ENCODE peak calls at places on chromosome 16, in six cellular contexts. W is esophagus muscularis mucosa, M is spleen, E is body of pancreas, G is upper lobe of left lung, K is tibial nerve. H is an unnamed sample.

GRCh38 chr16:59212492-59213024 is 478.4 kb upstream of the GOT2 start:
- DNase-seq in W (no peak), M (no peak), E (no peak), G (no peak), K (no peak), H (no peak)

GRCh38 chr16:80259289-80259805 is 281.4 kb upstream of the DYNLRB2 start:
- DNase-seq in W (no peak), M (no peak), E (no peak), G (no peak), K (no peak), H (no peak)

GRCh38 chr16:56657555-56658430 is at the start of gene MT1F:
- DNase-seq in W (no peak), M (peak; percentile 91), E (peak; percentile 98), G (peak; percentile 96), K (peak; percentile 49), H (peak; percentile 90)

GRCh38 chr16:47017636-47018035 is 44.2 kb upstream of the DNAJA2 start:
- DNase-seq in W (no peak), M (no peak), E (no peak), G (no peak), K (no peak), H (no peak)

GRCh38 chr16:30893082-30893743 is 664 bp downstream of the BCL7C start:
- DNase-seq in W (no peak), M (peak; percentile 88), E (peak; percentile 22), G (peak; percentile 21), K (no peak), H (no peak)

GRCh38 chr16:7372095-7372494 is 39.5 kb downstream of the RBFOX1 start:
- DNase-seq in W (no peak), M (no peak), E (no peak), G (no peak), K (no peak), H (no peak)

GRCh38 chr16:81601008-81601428 is 156.4 kb downstream of the CMIP start:
- DNase-seq in W (no peak), M (no peak), E (no peak), G (no peak), K (no peak), H (no peak)

GRCh38 chr16:54931041-54931756 is 534 bp downstream of the IRX5 start:
- DNase-seq in W (peak; percentile 75), M (no peak), E (peak; percentile 31), G (no peak), K (no peak), H (no peak)

GRCh38 chr16:77213542-77214108 is 14.4 kb downstream of the SYCE1L start:
- DNase-seq in W (no peak), M (peak; percentile 81), E (peak; percentile 20), G (no peak), K (no peak), H (no peak)
- H3K4me3 ChIP-seq in W (no peak overlapping the region), M (no peak overlapping the region), E (no peak overlapping the region), G (no peak overlapping the region), K (no peak overlapping the region), H (no peak overlapping the region)

GRCh38 chr16:2771496-2772402 is 5.3 kb downstream of the ELOB start:
- DNase-seq in W (no peak), M (peak; percentile 68), E (no peak), G (no peak), K (no peak), H (no peak)
- TF ChIP-seq POLR2A in W (no peak), M (no peak), E (no peak), G (no peak), K (no peak), H (no peak)

GRCh38 chr16:57669476-57670162 is 1.5 kb downstream of the ADGRG3 start:
- DNase-seq in W (no peak), M (peak; percentile 78), E (peak; percentile 19), G (no peak), K (no peak), H (peak; percentile 48)
- H3K4me3 ChIP-seq in W (no peak overlapping the region), M (peak overlapping the region; percentile 32), E (no peak overlapping the region), G (no peak overlapping the region), K (no peak overlapping the region), H (no peak overlapping the region)

GRCh38 chr16:67537270-67537635 is 8.6 kb downstream of the RIPOR1 start:
- DNase-seq in W (no peak), M (peak; percentile 94), E (peak; percentile 65), G (peak; percentile 76), K (no peak), H (peak; percentile 86)
- TF ChIP-seq POLR2A in W (no peak), M (peak; percentile 67), E (no peak), G (no peak), K (peak; percentile 55), H (peak; percentile 54)

GRCh38 chr16:51268237-51268636 is 117.2 kb upstream of the SALL1 start:
- DNase-seq in W (no peak), M (no peak), E (no peak), G (no peak), K (no peak), H (no peak)

GRCh38 chr16:51271156-51271555 is 120.1 kb upstream of the SALL1 start:
- DNase-seq in W (no peak), M (no peak), E (no peak), G (no peak), K (no peak), H (no peak)

GRCh38 chr16:51262428-51262827 is 111.4 kb upstream of the SALL1 start:
- DNase-seq in W (no peak), M (no peak), E (no peak), G (no peak), K (no peak), H (no peak)

GRCh38 chr16:51261919-51262318 is 110.8 kb upstream of the SALL1 start:
- DNase-seq in W (no peak), M (no peak), E (no peak), G (no peak), K (no peak), H (no peak)

GRCh38 chr16:51267676-51268075 is 116.6 kb upstream of the SALL1 start:
- DNase-seq in W (no peak), M (no peak), E (no peak), G (no peak), K (no peak), H (no peak)
- H3K4me3 ChIP-seq in W (no peak overlapping the region), M (no peak overlapping the region), E (no peak overlapping the region), G (no peak overlapping the region), K (no peak overlapping the region), H (no peak overlapping the region)

DNA sequence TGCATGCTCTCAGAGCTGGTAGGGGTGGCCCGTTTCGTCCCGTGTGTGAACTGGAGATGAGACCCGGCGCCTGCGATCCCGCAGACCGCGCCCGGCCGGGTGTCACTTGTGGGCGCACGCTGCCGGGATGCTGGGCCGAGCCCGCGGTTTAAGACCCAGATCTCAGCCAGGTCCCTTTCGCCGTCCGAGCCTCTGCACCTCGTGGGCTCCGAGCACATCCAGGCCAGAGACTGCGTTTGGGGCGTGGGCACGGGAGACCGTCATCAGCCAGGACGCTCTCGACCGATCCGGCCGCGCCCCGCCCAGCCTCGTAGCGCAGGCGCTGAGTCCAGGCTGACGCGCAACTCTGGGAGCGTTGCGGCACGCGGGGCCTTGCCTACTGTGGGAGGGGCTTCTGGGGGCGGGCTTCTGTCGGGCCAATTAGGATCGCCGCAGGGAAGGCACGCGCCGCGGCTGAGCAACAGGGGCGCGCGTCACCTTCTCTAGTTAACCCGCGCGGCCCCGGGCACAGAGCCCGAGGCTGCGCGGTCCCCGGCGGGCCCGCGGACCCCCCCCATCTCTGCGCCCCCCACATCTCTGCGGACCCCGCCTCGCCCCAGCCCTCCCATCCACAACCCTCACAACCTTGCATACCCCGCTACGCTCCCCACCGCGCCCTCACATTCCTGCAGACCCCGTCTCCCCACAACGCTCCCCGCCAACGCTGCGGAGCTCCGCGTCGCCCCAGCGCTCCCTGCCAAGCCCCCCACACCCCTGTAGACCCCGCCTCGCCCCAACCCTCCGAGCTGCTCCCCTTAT is 687 bp upstream of the CEMP1 start:
- DNase-seq in W (peak; percentile 99), M (peak; percentile 100), E (peak; percentile 99), G (peak; percentile 99), K (peak; percentile 98), H (peak; percentile 100)
- TF ChIP-seq POLR2A in W (no peak), M (peak; percentile 2), E (peak; percentile 53), G (no peak), K (peak; percentile 95), H (no peak)

DNA sequence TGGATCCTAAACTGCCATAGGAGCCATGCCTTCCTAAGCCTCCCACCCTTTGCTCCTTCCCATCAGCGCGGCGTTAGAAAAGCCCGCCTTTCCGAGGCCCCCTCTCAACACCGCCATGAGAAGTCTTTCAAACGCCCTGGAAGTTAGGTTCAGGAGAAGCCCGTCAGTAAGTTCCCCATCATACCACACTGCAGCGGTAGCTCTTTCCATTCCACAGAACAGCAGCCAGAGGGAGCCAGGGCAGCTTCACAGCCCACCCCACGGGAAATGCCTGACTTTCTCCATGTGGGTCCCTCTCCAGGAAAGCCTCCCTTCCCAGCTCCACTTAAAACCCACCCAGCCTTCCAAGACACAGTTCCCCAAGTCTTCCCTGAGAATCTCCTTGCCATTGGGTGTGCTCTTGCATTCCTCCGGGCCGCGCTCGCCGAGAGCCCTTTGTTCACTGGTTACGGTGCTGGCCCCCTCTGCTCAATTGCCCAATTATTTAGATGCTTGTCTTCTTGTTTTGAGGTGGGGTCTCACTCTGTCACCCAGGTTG is 28.7 kb downstream of the KIAA0513 start:
- DNase-seq in W (no peak), M (no peak), E (no peak), G (no peak), K (no peak), H (no peak)
- H3K4me3 ChIP-seq in W (peak overlapping the region; percentile 35), M (peak overlapping the region; percentile 15), E (no peak overlapping the region), G (peak overlapping the region; percentile 37), K (peak overlapping the region; percentile 17), H (peak overlapping the region; percentile 21)

GRCh38 chr16:67208525-67208896 is 9.6 kb downstream of the ELMO3 start:
- DNase-seq in W (no peak), M (no peak), E (no peak), G (no peak), K (no peak), H (no peak)
- TF ChIP-seq POLR2A in W (no peak), M (no peak), E (no peak), G (no peak), K (no peak), H (no peak)

H was measured in suprapubic skin.